ENCODE peak calls at places on chromosomes 12 and 14, in nine cellular contexts. E is central memory CD4-positive, alpha-beta T cell; I is hippocampal formation; T is A549; N is NCI-H345; L is cardiac muscle cell; Y is DMS 273 treated with DMSO at 0.1 percent for 48 hours; K is HTR-8/SVneo; V is NCI-H1105. S is an unnamed sample.

GRCh38 chr12:131112016-131112415 is 158.3 kb downstream of the ADGRD1 start:
- DNase-seq in E (no peak), I (no peak), T (peak), N (no peak), L (no peak), Y (no peak), K (no peak), V (no peak), S (no peak)

GRCh38 chr14:105364100-105364708 is 34.1 kb upstream of the TEX22 start:
- DNase-seq in E (peak), I (no peak), T (no peak), N (no peak), L (peak), Y (no peak), K (peak), V (peak), S (no peak)

GRCh38 chr12:129607293-129607692 is 296.5 kb downstream of the TMEM132D start:
- DNase-seq in E (no peak), I (no peak), T (peak), N (no peak), L (no peak), Y (no peak), K (no peak), V (no peak), S (no peak)

GRCh38 chr12:115749071-115749470 is 528.4 kb downstream of the MED13L start:
- DNase-seq in E (no peak), I (no peak), T (no peak), N (no peak), L (no peak), Y (no peak), K (no peak), V (no peak), S (no peak)

GRCh38 chr12:14774944-14775651 is 28.2 kb downstream of the WBP11 start:
- DNase-seq in E (peak), I (peak), T (peak), N (no peak), L (peak), Y (no peak), K (no peak), V (no peak), S (no peak)

GRCh38 chr12:31324845-31325523 is 966 bp downstream of the SINHCAF start:
- DNase-seq in E (peak), I (peak), T (peak), N (peak), L (peak), Y (no peak), K (no peak), V (peak), S (peak)

GRCh38 chr12:55955800-55956508 is 9.9 kb downstream of the PMEL start:
- DNase-seq in E (peak), I (no peak), T (peak), N (no peak), L (peak), Y (no peak), K (peak), V (no peak), S (no peak)

GRCh38 chr14:70821916-70822705 is 12.8 kb upstream of the MAP3K9 start:
- DNase-seq in E (peak), I (no peak), T (peak), N (peak), L (peak), Y (no peak), K (peak), V (peak), S (peak)

GRCh38 chr12:29350080-29350479 is 30.9 kb downstream of the ERGIC2 start:
- DNase-seq in E (no peak), I (no peak), T (peak), N (peak), L (peak), Y (no peak), K (peak), V (peak), S (no peak)

GRCh38 chr14:41380017-41380416 is 226.7 kb upstream of the LRFN5 start:
- DNase-seq in E (no peak), I (no peak), T (no peak), N (no peak), L (no peak), Y (no peak), K (no peak), V (no peak), S (no peak)

GRCh38 chr12:43847427-43847826 is 11.5 kb downstream of the TMEM117 start:
- DNase-seq in E (no peak), I (no peak), T (peak), N (no peak), L (no peak), Y (no peak), K (no peak), V (no peak), S (peak)

GRCh38 chr14:60724080-60724618 is at the start of gene SIX4:
- DNase-seq in E (no peak), I (peak), T (peak), N (peak), L (peak), Y (peak), K (peak), V (peak), S (peak)

GRCh38 chr14:53365516-53366130 is 212.5 kb upstream of the DDHD1 start:
- DNase-seq in E (no peak), I (no peak), T (no peak), N (no peak), L (peak), Y (no peak), K (no peak), V (no peak), S (no peak)

GRCh38 chr12:41566703-41567102 is 378.6 kb downstream of the PDZRN4 start:
- DNase-seq in E (no peak), I (no peak), T (no peak), N (no peak), L (no peak), Y (no peak), K (no peak), V (no peak), S (no peak)

GRCh38 chr12:47737936-47738335 is 12.6 kb upstream of the ENDOU start:
- DNase-seq in E (no peak), I (no peak), T (no peak), N (no peak), L (no peak), Y (no peak), K (no peak), V (no peak), S (no peak)

GRCh38 chr12:1812650-1813302 is 7.6 kb upstream of the LRTM2 start:
- DNase-seq in E (no peak), I (no peak), T (no peak), N (no peak), L (peak), Y (no peak), K (peak), V (no peak), S (peak)

GRCh38 chr14:54211562-54212308 is 185.1 kb upstream of the CDKN3 start:
- DNase-seq in E (no peak), I (no peak), T (peak), N (no peak), L (peak), Y (no peak), K (peak), V (no peak), S (no peak)

GRCh38 chr12:8156845-8157244 is at the start of gene ZNF705A:
- DNase-seq in E (no peak), I (no peak), T (peak), N (no peak), L (peak), Y (no peak), K (peak), V (no peak), S (peak)

GRCh38 chr14:82872494-82872893 is 1338.8 kb upstream of the SEL1L start:
- DNase-seq in E (no peak), I (no peak), T (peak), N (no peak), L (no peak), Y (no peak), K (no peak), V (no peak), S (no peak)

S was measured in H54.